ENCODE peak calls at places on chromosomes 5 and 9, in nine cellular contexts. One of them, this sample, is unnamed.

GRCh38 chr9:134216961-134217360 is 52.6 kb upstream of the RNU6ATAC start:
- DNase-seq in T-helper 2 cell: no peak
- DNase-seq in head of caudate nucleus: no peak
- DNase-seq in progenitor cell of endocrine pancreas: no peak
- DNase-seq in LNCaP clone FGC: no peak
- DNase-seq in CD8-positive, alpha-beta T cell: no peak
- DNase-seq in GM12891: no peak
- DNase-seq in stimulated activated CD8-positive, alpha-beta memory T cell treated with anti-CD3 and anti-CD28 coated beads, Interleukin-4, amount 100 ng/mL, for 1 hour: no peak
- DNase-seq in G401: no peak
- DNase-seq in this sample: no peak

GRCh38 chr5:103894882-103895281 is 332.3 kb upstream of the NUDT12 start:
- DNase-seq in LNCaP clone FGC: no peak
- DNase-seq in G401: peak; percentile 39
- DNase-seq in progenitor cell of endocrine pancreas: no peak
- DNase-seq in stimulated activated CD8-positive, alpha-beta memory T cell treated with anti-CD3 and anti-CD28 coated beads, Interleukin-4, amount 100 ng/mL, for 1 hour: no peak
- DNase-seq in GM12891: no peak
- DNase-seq in CD8-positive, alpha-beta T cell: no peak
- DNase-seq in head of caudate nucleus: peak; percentile 51
- DNase-seq in T-helper 2 cell: no peak
- DNase-seq in this sample: no peak

GRCh38 chr5:146369691-146370090 is 31.1 kb downstream of the POU4F3 start:
- DNase-seq in T-helper 2 cell: no peak
- DNase-seq in G401: no peak
- DNase-seq in progenitor cell of endocrine pancreas: no peak
- DNase-seq in LNCaP clone FGC: no peak
- DNase-seq in stimulated activated CD8-positive, alpha-beta memory T cell treated with anti-CD3 and anti-CD28 coated beads, Interleukin-4, amount 100 ng/mL, for 1 hour: no peak
- DNase-seq in CD8-positive, alpha-beta T cell: no peak
- DNase-seq in GM12891: no peak
- DNase-seq in head of caudate nucleus: no peak
- DNase-seq in this sample: no peak

GRCh38 chr5:94241288-94241651 is 377.1 kb downstream of the KIAA0825 start:
- DNase-seq in progenitor cell of endocrine pancreas: no peak
- DNase-seq in G401: no peak
- DNase-seq in GM12891: no peak
- DNase-seq in LNCaP clone FGC: no peak
- DNase-seq in stimulated activated CD8-positive, alpha-beta memory T cell treated with anti-CD3 and anti-CD28 coated beads, Interleukin-4, amount 100 ng/mL, for 1 hour: no peak
- DNase-seq in CD8-positive, alpha-beta T cell: no peak
- DNase-seq in T-helper 2 cell: no peak
- DNase-seq in head of caudate nucleus: no peak
- DNase-seq in this sample: no peak

GRCh38 chr9:6833518-6834192 is 75.9 kb downstream of the KDM4C start:
- DNase-seq in CD8-positive, alpha-beta T cell: no peak
- DNase-seq in LNCaP clone FGC: no peak
- DNase-seq in G401: peak; percentile 54
- DNase-seq in head of caudate nucleus: no peak
- DNase-seq in T-helper 2 cell: no peak
- DNase-seq in GM12891: no peak
- DNase-seq in stimulated activated CD8-positive, alpha-beta memory T cell treated with anti-CD3 and anti-CD28 coated beads, Interleukin-4, amount 100 ng/mL, for 1 hour: no peak
- DNase-seq in progenitor cell of endocrine pancreas: no peak
- DNase-seq in this sample: no peak

GRCh38 chr9:87259543-87259942 is 238.1 kb upstream of the DAPK1 start:
- DNase-seq in GM12891: no peak
- DNase-seq in head of caudate nucleus: no peak
- DNase-seq in G401: no peak
- DNase-seq in progenitor cell of endocrine pancreas: no peak
- DNase-seq in stimulated activated CD8-positive, alpha-beta memory T cell treated with anti-CD3 and anti-CD28 coated beads, Interleukin-4, amount 100 ng/mL, for 1 hour: no peak
- DNase-seq in CD8-positive, alpha-beta T cell: no peak
- DNase-seq in LNCaP clone FGC: no peak
- DNase-seq in T-helper 2 cell: no peak
- DNase-seq in this sample: no peak

GRCh38 chr5:69414885-69415583 is at the start of gene MARVELD2:
- DNase-seq in T-helper 2 cell: peak; percentile 15
- DNase-seq in head of caudate nucleus: peak; percentile 42
- DNase-seq in GM12891: peak; percentile 65
- DNase-seq in G401: peak; percentile 16
- DNase-seq in LNCaP clone FGC: peak; percentile 79
- DNase-seq in stimulated activated CD8-positive, alpha-beta memory T cell treated with anti-CD3 and anti-CD28 coated beads, Interleukin-4, amount 100 ng/mL, for 1 hour: no peak
- DNase-seq in progenitor cell of endocrine pancreas: peak; percentile 86
- DNase-seq in CD8-positive, alpha-beta T cell: peak; percentile 2
- DNase-seq in this sample: peak; percentile 65

GRCh38 chr5:37247036-37247435 is 2.1 kb downstream of the CPLANE1 start:
- DNase-seq in LNCaP clone FGC: no peak
- DNase-seq in GM12891: no peak
- DNase-seq in G401: no peak
- DNase-seq in CD8-positive, alpha-beta T cell: no peak
- DNase-seq in head of caudate nucleus: no peak
- DNase-seq in progenitor cell of endocrine pancreas: no peak
- DNase-seq in T-helper 2 cell: no peak
- DNase-seq in stimulated activated CD8-positive, alpha-beta memory T cell treated with anti-CD3 and anti-CD28 coated beads, Interleukin-4, amount 100 ng/mL, for 1 hour: no peak
- DNase-seq in this sample: no peak

GRCh38 chr5:147547730-147548129 is 37.9 kb upstream of the DPYSL3 start:
- DNase-seq in CD8-positive, alpha-beta T cell: no peak
- DNase-seq in G401: no peak
- DNase-seq in progenitor cell of endocrine pancreas: no peak
- DNase-seq in LNCaP clone FGC: no peak
- DNase-seq in stimulated activated CD8-positive, alpha-beta memory T cell treated with anti-CD3 and anti-CD28 coated beads, Interleukin-4, amount 100 ng/mL, for 1 hour: no peak
- DNase-seq in GM12891: no peak
- DNase-seq in T-helper 2 cell: no peak
- DNase-seq in head of caudate nucleus: no peak
- DNase-seq in this sample: no peak

GRCh38 chr5:120388016-120388781 is 75.9 kb upstream of the PRR16 start:
- DNase-seq in G401: no peak
- DNase-seq in GM12891: no peak
- DNase-seq in LNCaP clone FGC: no peak
- DNase-seq in progenitor cell of endocrine pancreas: no peak
- DNase-seq in CD8-positive, alpha-beta T cell: no peak
- DNase-seq in head of caudate nucleus: no peak
- DNase-seq in T-helper 2 cell: no peak
- DNase-seq in stimulated activated CD8-positive, alpha-beta memory T cell treated with anti-CD3 and anti-CD28 coated beads, Interleukin-4, amount 100 ng/mL, for 1 hour: no peak
- DNase-seq in this sample: no peak

GRCh38 chr5:111742595-111742994 is 14.4 kb downstream of the NREP start:
- DNase-seq in G401: peak; percentile 66
- DNase-seq in LNCaP clone FGC: peak; percentile 41
- DNase-seq in T-helper 2 cell: no peak
- DNase-seq in CD8-positive, alpha-beta T cell: no peak
- DNase-seq in progenitor cell of endocrine pancreas: no peak
- DNase-seq in stimulated activated CD8-positive, alpha-beta memory T cell treated with anti-CD3 and anti-CD28 coated beads, Interleukin-4, amount 100 ng/mL, for 1 hour: no peak
- DNase-seq in head of caudate nucleus: no peak
- DNase-seq in GM12891: no peak
- DNase-seq in this sample: peak; percentile 64

This sample was measured in testis.